ENCODE peak calls at places on chromosomes 12 and 14, in ten cellular contexts. X is HAP-1; F is CD8-positive, alpha-beta memory T cell; O is HS-5; W is Ammon's horn; N is WTC11; S is Peyer's patch; R is ureter; J is tibial nerve; V is AG08395. E is an unnamed sample.
A peak's percentile ranks its signal among the peaks of the same experiment; 100 is the strongest.

GRCh38 chr12:56931474-56931978 is 2.7 kb downstream of the SDR9C7 start:
- DNase-seq in X (peak; percentile 3), F (no peak), O (no peak), W (peak; percentile 17), N (no peak), S (no peak), R (peak; percentile 51), J (no peak), V (peak; percentile 11), E (peak; percentile 56)

GRCh38 chr12:19387182-19387581 is 52.1 kb upstream of the AEBP2 start:
- DNase-seq in X (no peak), F (no peak), O (no peak), W (no peak), N (no peak), S (peak; percentile 9), R (no peak), J (no peak), V (no peak), E (peak; percentile 78)

GRCh38 chr12:123056053-123056452 is 75.6 kb downstream of the ARL6IP4 start:
- DNase-seq in X (no peak), F (no peak), O (no peak), W (no peak), N (no peak), S (no peak), R (no peak), J (no peak), V (peak; percentile 19), E (peak; percentile 51)

GRCh38 chr12:64744422-64745258 is 14.6 kb downstream of the GNS start:
- DNase-seq in X (peak; percentile 26), F (no peak), O (no peak), W (no peak), N (no peak), S (no peak), R (no peak), J (no peak), V (peak; percentile 56), E (peak; percentile 29)

GRCh38 chr14:91873476-91874265 is 6.3 kb upstream of the TC2N start:
- DNase-seq in X (no peak), F (peak; percentile 91), O (no peak), W (no peak), N (no peak), S (peak; percentile 82), R (peak; percentile 71), J (no peak), V (no peak), E (no peak)

GRCh38 chr14:35643513-35643912 is 109.5 kb downstream of the INSM2 start:
- DNase-seq in X (no peak), F (no peak), O (no peak), W (no peak), N (no peak), S (no peak), R (no peak), J (no peak), V (no peak), E (no peak)

GRCh38 chr12:25347716-25348261 is 97.1 kb upstream of the KRAS start:
- DNase-seq in X (no peak), F (no peak), O (no peak), W (no peak), N (no peak), S (no peak), R (no peak), J (no peak), V (no peak), E (no peak)

GRCh38 chr12:95836630-95837239 is 22.0 kb upstream of the SNRPF start:
- DNase-seq in X (no peak), F (no peak), O (no peak), W (no peak), N (no peak), S (no peak), R (no peak), J (no peak), V (peak; percentile 48), E (peak; percentile 37)

GRCh38 chr14:36217027-36217426 is 40.5 kb upstream of the PTCSC3 start:
- DNase-seq in X (no peak), F (no peak), O (no peak), W (no peak), N (no peak), S (no peak), R (no peak), J (no peak), V (no peak), E (no peak)

GRCh38 chr12:76158518-76159321 is 74.2 kb upstream of the NAP1L1 start:
- DNase-seq in X (peak; percentile 48), F (peak; percentile 21), O (peak; percentile 24), W (peak; percentile 70), N (peak; percentile 63), S (peak; percentile 64), R (peak; percentile 52), J (peak; percentile 54), V (peak; percentile 93), E (peak; percentile 96)

GRCh38 chr12:128980623-128981022 is 127.3 kb downstream of the GLT1D1 start:
- DNase-seq in X (no peak), F (no peak), O (no peak), W (no peak), N (no peak), S (no peak), R (no peak), J (no peak), V (no peak), E (no peak)

GRCh38 chr14:101369916-101370592 is 191.2 kb upstream of the DIO3 start:
- DNase-seq in X (no peak), F (no peak), O (no peak), W (no peak), N (no peak), S (no peak), R (no peak), J (no peak), V (no peak), E (no peak)

GRCh38 chr12:57111046-57111698 is at the start of gene STAT6:
- DNase-seq in X (peak; percentile 58), F (peak; percentile 89), O (peak; percentile 39), W (peak; percentile 80), N (peak; percentile 48), S (peak; percentile 93), R (peak; percentile 91), J (peak; percentile 86), V (peak; percentile 73), E (peak; percentile 84)

GRCh38 chr12:123670882-123671728 is at the start of gene TCTN2:
- DNase-seq in X (peak; percentile 85), F (peak; percentile 93), O (peak; percentile 64), W (peak; percentile 95), N (peak; percentile 98), S (peak; percentile 95), R (peak; percentile 94), J (peak; percentile 94), V (peak; percentile 100), E (peak; percentile 86)

GRCh38 chr12:121188227-121188626 is 21.7 kb upstream of the P2RX4 start:
- DNase-seq in X (no peak), F (no peak), O (no peak), W (no peak), N (no peak), S (no peak), R (no peak), J (no peak), V (no peak), E (no peak)

GRCh38 chr14:105094193-105094907 is 29.1 kb upstream of the GPR132 start:
- DNase-seq in X (no peak), F (no peak), O (no peak), W (no peak), N (no peak), S (no peak), R (peak; percentile 45), J (no peak), V (no peak), E (no peak)

GRCh38 chr12:11862794-11863193 is 207.9 kb upstream of the BCL2L14 start:
- DNase-seq in X (no peak), F (no peak), O (no peak), W (peak; percentile 64), N (no peak), S (no peak), R (no peak), J (no peak), V (peak; percentile 80), E (peak; percentile 50)

GRCh38 chr14:94370524-94370910 is 17.9 kb downstream of the SERPINA1 start:
- DNase-seq in X (no peak), F (no peak), O (no peak), W (no peak), N (no peak), S (no peak), R (no peak), J (no peak), V (no peak), E (no peak)

GRCh38 chr14:103207404-103208072 is 84.3 kb downstream of the TNFAIP2 start:
- DNase-seq in X (no peak), F (no peak), O (no peak), W (no peak), N (peak; percentile 42), S (no peak), R (no peak), J (no peak), V (peak; percentile 40), E (no peak)

GRCh38 chr12:124441443-124442190 is 125.8 kb downstream of the NCOR2 start:
- DNase-seq in X (no peak), F (no peak), O (peak; percentile 83), W (no peak), N (no peak), S (no peak), R (no peak), J (no peak), V (peak; percentile 92), E (peak; percentile 97)

E was measured in LHCN-M2.